ENCODE peak calls at places on chromosomes 7 and 10, in six cellular contexts. One of them, this sample, is unnamed.

GRCh38 chr10:7186387-7187032 is 224.3 kb downstream of the SFMBT2 start:
- DNase-seq in HepG2: no peak
- DNase-seq in HCT116: no peak
- DNase-seq in K562: peak; percentile 62
- DNase-seq in GM12878: no peak
- DNase-seq in SK-N-SH: no peak
- DNase-seq in this sample: no peak

GRCh38 chr10:70274643-70275042 is 9.2 kb downstream of the NPFFR1 start:
- DNase-seq in HepG2: no peak
- DNase-seq in K562: no peak
- DNase-seq in HCT116: no peak
- DNase-seq in GM12878: no peak
- DNase-seq in SK-N-SH: no peak
- DNase-seq in this sample: no peak

GRCh38 chr10:114458955-114459354 is 54.7 kb upstream of the AFAP1L2 start:
- DNase-seq in K562: peak; percentile 27
- DNase-seq in HCT116: peak; percentile 33
- DNase-seq in GM12878: no peak
- DNase-seq in SK-N-SH: peak; percentile 71
- DNase-seq in HepG2: peak; percentile 8
- DNase-seq in this sample: no peak

GRCh38 chr10:50216418-50216817 is 34.9 kb downstream of the ASAH2 start:
- DNase-seq in GM12878: no peak
- DNase-seq in K562: no peak
- DNase-seq in HepG2: peak; percentile 86
- DNase-seq in HCT116: no peak
- DNase-seq in SK-N-SH: no peak
- DNase-seq in this sample: no peak

GRCh38 chr10:48466611-48467240 is 138.1 kb downstream of the ARHGAP22 start:
- DNase-seq in K562: no peak
- DNase-seq in GM12878: no peak
- DNase-seq in HCT116: no peak
- DNase-seq in HepG2: no peak
- DNase-seq in SK-N-SH: no peak
- DNase-seq in this sample: no peak

GRCh38 chr7:149714910-149715471 is 58.4 kb downstream of the ZNF467 start:
- DNase-seq in GM12878: no peak
- DNase-seq in HepG2: no peak
- DNase-seq in HCT116: no peak
- DNase-seq in K562: no peak
- DNase-seq in SK-N-SH: no peak
- DNase-seq in this sample: no peak

GRCh38 chr10:77773631-77774426 is 136.2 kb upstream of the KCNMA1 start:
- DNase-seq in HCT116: no peak
- DNase-seq in GM12878: no peak
- DNase-seq in HepG2: no peak
- DNase-seq in SK-N-SH: no peak
- DNase-seq in K562: no peak
- DNase-seq in this sample: no peak

GRCh38 chr7:20280475-20281351 is 50.0 kb upstream of the ITGB8 start:
- DNase-seq in GM12878: no peak
- DNase-seq in HCT116: no peak
- DNase-seq in SK-N-SH: peak; percentile 27
- DNase-seq in HepG2: no peak
- DNase-seq in K562: no peak
- DNase-seq in this sample: no peak

GRCh38 chr10:73094249-73094850 is 2.3 kb downstream of the P4HA1 start:
- DNase-seq in GM12878: no peak
- DNase-seq in HepG2: no peak
- DNase-seq in HCT116: no peak
- DNase-seq in SK-N-SH: no peak
- DNase-seq in K562: peak; percentile 49
- DNase-seq in this sample: no peak

GRCh38 chr10:54133201-54133600 is 667.8 kb downstream of the PCDH15 start:
- DNase-seq in HCT116: no peak
- DNase-seq in GM12878: no peak
- DNase-seq in HepG2: no peak
- DNase-seq in K562: no peak
- DNase-seq in SK-N-SH: peak; percentile 23
- DNase-seq in this sample: no peak

GRCh38 chr10:89954787-89955566 is 253.6 kb downstream of the KIF20B start:
- DNase-seq in K562: no peak
- DNase-seq in HCT116: no peak
- DNase-seq in GM12878: peak; percentile 21
- DNase-seq in SK-N-SH: no peak
- DNase-seq in HepG2: no peak
- DNase-seq in this sample: no peak

GRCh38 chr7:101553018-101553770 is 75.9 kb downstream of the MYL10 start:
- DNase-seq in GM12878: no peak
- DNase-seq in HCT116: no peak
- DNase-seq in K562: no peak
- DNase-seq in SK-N-SH: peak; percentile 50
- DNase-seq in HepG2: no peak
- DNase-seq in this sample: no peak

GRCh38 chr10:127090135-127090534 is 106.3 kb downstream of the INSYN2A start:
- DNase-seq in HCT116: no peak
- DNase-seq in GM12878: no peak
- DNase-seq in SK-N-SH: no peak
- DNase-seq in HepG2: peak; percentile 3
- DNase-seq in K562: no peak
- DNase-seq in this sample: no peak

GRCh38 chr10:49578392-49578791 is 31.7 kb upstream of the SLC18A3 start:
- DNase-seq in SK-N-SH: no peak
- DNase-seq in GM12878: no peak
- DNase-seq in HepG2: no peak
- DNase-seq in HCT116: no peak
- DNase-seq in K562: no peak
- DNase-seq in this sample: no peak

GRCh38 chr7:95491634-95492314 is 6.0 kb downstream of the ASB4 start:
- DNase-seq in HepG2: peak; percentile 58
- DNase-seq in K562: peak; percentile 9
- DNase-seq in HCT116: peak; percentile 94
- DNase-seq in GM12878: no peak
- DNase-seq in SK-N-SH: no peak
- DNase-seq in this sample: no peak

GRCh38 chr7:80412842-80413241 is 99.0 kb downstream of the GNAT3 start:
- DNase-seq in GM12878: no peak
- DNase-seq in K562: no peak
- DNase-seq in HCT116: no peak
- DNase-seq in SK-N-SH: no peak
- DNase-seq in HepG2: no peak
- DNase-seq in this sample: no peak

GRCh38 chr7:71615017-71615416 is 483.1 kb downstream of the GALNT17 start:
- DNase-seq in GM12878: no peak
- DNase-seq in HepG2: no peak
- DNase-seq in K562: no peak
- DNase-seq in HCT116: no peak
- DNase-seq in SK-N-SH: no peak
- DNase-seq in this sample: no peak

GRCh38 chr10:52801951-52802350 is 29.4 kb upstream of the MBL2 start:
- DNase-seq in SK-N-SH: no peak
- DNase-seq in K562: no peak
- DNase-seq in HCT116: no peak
- DNase-seq in GM12878: no peak
- DNase-seq in HepG2: no peak
- DNase-seq in this sample: no peak

GRCh38 chr10:88820990-88821389 is 18.5 kb downstream of the LIPM start:
- DNase-seq in HepG2: no peak
- DNase-seq in HCT116: no peak
- DNase-seq in GM12878: no peak
- DNase-seq in SK-N-SH: no peak
- DNase-seq in K562: no peak
- DNase-seq in this sample: no peak

GRCh38 chr10:119452396-119452795 is 90.1 kb downstream of the RGS10 start:
- DNase-seq in K562: no peak
- DNase-seq in HepG2: no peak
- DNase-seq in GM12878: no peak
- DNase-seq in HCT116: no peak
- DNase-seq in SK-N-SH: no peak
- DNase-seq in this sample: no peak

GRCh38 chr10:13775786-13776780 is 189.3 kb downstream of the PRPF18 start:
- DNase-seq in HCT116: no peak
- DNase-seq in HepG2: no peak
- DNase-seq in K562: no peak
- DNase-seq in GM12878: no peak
- DNase-seq in SK-N-SH: no peak
- DNase-seq in this sample: no peak

GRCh38 chr10:12418725-12419278 is 69.5 kb downstream of the CAMK1D start:
- DNase-seq in HCT116: no peak
- DNase-seq in GM12878: no peak
- DNase-seq in HepG2: no peak
- DNase-seq in SK-N-SH: no peak
- DNase-seq in K562: no peak
- DNase-seq in this sample: no peak

GRCh38 chr7:106062521-106062931 is 49.6 kb downstream of the SYPL1 start:
- DNase-seq in GM12878: no peak
- DNase-seq in HCT116: no peak
- DNase-seq in K562: no peak
- DNase-seq in HepG2: no peak
- DNase-seq in SK-N-SH: no peak
- DNase-seq in this sample: no peak

GRCh38 chr7:122412886-122413285 is 108.3 kb upstream of the FEZF1 start:
- DNase-seq in GM12878: no peak
- DNase-seq in SK-N-SH: no peak
- DNase-seq in K562: no peak
- DNase-seq in HepG2: no peak
- DNase-seq in HCT116: no peak
- DNase-seq in this sample: no peak

DNA sequence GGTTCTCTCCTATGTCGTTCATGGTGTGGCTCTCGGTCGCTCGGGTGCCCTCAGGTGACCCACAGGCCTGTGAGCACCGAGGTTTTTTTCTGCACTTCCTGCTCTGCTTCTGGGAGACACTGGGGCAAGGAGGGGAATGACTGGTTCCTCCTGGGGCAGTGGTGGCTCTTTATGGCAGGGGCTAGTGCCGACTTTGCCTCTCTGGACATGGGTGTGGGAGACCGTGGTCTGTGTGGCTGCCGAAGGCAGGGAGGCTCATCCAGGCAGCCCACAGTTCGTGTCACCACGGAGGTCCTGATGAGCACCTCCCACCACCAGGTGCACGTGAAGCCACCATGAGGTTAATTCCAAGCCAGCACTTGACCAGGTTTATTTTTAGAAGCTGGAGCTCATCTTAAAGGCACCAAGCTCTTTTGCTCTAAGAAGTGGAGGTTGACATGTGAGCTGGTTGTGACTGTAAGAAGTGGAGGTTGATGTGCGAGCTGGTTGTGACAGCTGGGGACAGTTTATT is 24.7 kb upstream of the DPYSL4 start:
- DNase-seq in K562: no peak
- DNase-seq in HepG2: no peak
- DNase-seq in GM12878: no peak
- DNase-seq in SK-N-SH: no peak
- DNase-seq in HCT116: no peak
- DNase-seq in this sample: no peak
- TF ChIP-seq SIN3A in K562: no peak
- TF ChIP-seq SIN3A in HepG2: no peak
- TF ChIP-seq SIN3A in GM12878: no peak
- TF ChIP-seq SIN3A in SK-N-SH: no peak
- TF ChIP-seq SIN3A in HCT116: no peak
- TF ChIP-seq SIN3A in this sample: no peak

GRCh38 chr10:86651631-86652331 is 2.6 kb upstream of the OPN4 start:
- DNase-seq in SK-N-SH: peak; percentile 13
- DNase-seq in HCT116: no peak
- DNase-seq in K562: no peak
- DNase-seq in HepG2: no peak
- DNase-seq in GM12878: no peak
- DNase-seq in this sample: no peak
- TF ChIP-seq REST in SK-N-SH: no peak
- TF ChIP-seq REST in HCT116: no peak
- TF ChIP-seq REST in K562: no peak
- TF ChIP-seq REST in HepG2: no peak
- TF ChIP-seq REST in GM12878: no peak
- TF ChIP-seq REST in this sample: no peak

DNA sequence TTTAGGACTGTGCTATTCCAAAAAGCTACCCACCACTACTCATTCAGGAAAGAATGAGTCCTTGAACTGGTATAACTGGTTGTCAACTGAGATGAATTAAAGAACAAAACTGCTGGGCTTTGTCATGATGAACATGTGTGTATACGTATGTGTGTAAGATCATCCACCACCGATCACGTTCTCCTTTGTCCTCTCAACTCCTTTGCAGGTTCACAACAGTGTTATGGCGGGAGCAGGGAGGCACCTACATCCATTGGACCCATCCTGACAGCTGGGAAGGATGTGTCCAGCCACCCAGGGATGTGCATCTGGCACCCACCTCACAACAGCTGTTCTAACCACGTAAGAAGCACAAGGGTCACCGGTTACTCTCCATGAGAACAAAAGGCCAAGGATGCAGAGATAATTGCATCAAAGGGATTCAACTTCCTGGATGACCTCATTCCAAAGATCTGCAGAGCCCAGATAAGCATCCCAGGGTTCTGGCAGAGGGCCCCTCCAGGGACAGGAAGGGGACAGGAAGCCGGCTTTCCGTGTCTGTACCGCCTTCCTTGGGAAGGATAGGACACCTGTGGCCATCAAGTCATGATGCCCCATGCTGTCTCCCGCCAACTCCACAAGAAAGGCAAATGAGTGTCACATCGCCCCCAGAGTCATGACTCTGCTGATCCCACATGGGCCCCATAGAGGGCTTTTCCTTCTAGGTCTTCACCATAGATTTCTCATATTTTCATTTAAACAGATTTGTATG is 66.1 kb downstream of the STEAP1B start:
- DNase-seq in GM12878: no peak
- DNase-seq in HepG2: peak; percentile 93
- DNase-seq in SK-N-SH: no peak
- DNase-seq in K562: peak; percentile 86
- DNase-seq in HCT116: no peak
- DNase-seq in this sample: no peak
- TF ChIP-seq SIN3A in GM12878: no peak
- TF ChIP-seq SIN3A in HepG2: no peak
- TF ChIP-seq SIN3A in SK-N-SH: no peak
- TF ChIP-seq SIN3A in K562: peak; percentile 21
- TF ChIP-seq SIN3A in HCT116: no peak
- TF ChIP-seq SIN3A in this sample: no peak

GRCh38 chr10:123966896-123967231 is 75.3 kb upstream of the CPXM2 start:
- DNase-seq in HCT116: no peak
- DNase-seq in SK-N-SH: no peak
- DNase-seq in GM12878: no peak
- DNase-seq in HepG2: no peak
- DNase-seq in K562: no peak
- DNase-seq in this sample: no peak

GRCh38 chr10:123970207-123970926 is 78.8 kb upstream of the CPXM2 start:
- DNase-seq in HCT116: no peak
- DNase-seq in K562: no peak
- DNase-seq in SK-N-SH: no peak
- DNase-seq in HepG2: no peak
- DNase-seq in GM12878: no peak
- DNase-seq in this sample: no peak

GRCh38 chr10:123965973-123966895 is 74.6 kb upstream of the CPXM2 start:
- DNase-seq in K562: no peak
- DNase-seq in HepG2: peak; percentile 23
- DNase-seq in SK-N-SH: no peak
- DNase-seq in HCT116: no peak
- DNase-seq in GM12878: no peak
- DNase-seq in this sample: no peak

GRCh38 chr10:123970927-123971286 is 79.3 kb upstream of the CPXM2 start:
- DNase-seq in HCT116: no peak
- DNase-seq in SK-N-SH: no peak
- DNase-seq in GM12878: no peak
- DNase-seq in K562: no peak
- DNase-seq in HepG2: no peak
- DNase-seq in this sample: no peak

GRCh38 chr10:123967626-123968243 is 76.1 kb upstream of the CPXM2 start:
- DNase-seq in GM12878: no peak
- DNase-seq in HCT116: peak; percentile 49
- DNase-seq in K562: peak; percentile 54
- DNase-seq in HepG2: peak; percentile 33
- DNase-seq in SK-N-SH: peak; percentile 91
- DNase-seq in this sample: peak; percentile 38
- TF ChIP-seq REST in GM12878: no peak
- TF ChIP-seq REST in HCT116: no peak
- TF ChIP-seq REST in K562: no peak
- TF ChIP-seq REST in HepG2: no peak
- TF ChIP-seq REST in SK-N-SH: no peak
- TF ChIP-seq REST in this sample: peak; percentile 50